ENCODE peak calls at places on chromosomes 4 and X, in seven cellular contexts. K is A549, Y is IMR-90, J is adrenal gland, R is esophagus muscularis mucosa, G is suprapubic skin, D is right lobe of liver. L is an unnamed sample.

GRCh38 chrX:15946783-15947550 is 92.4 kb upstream of the AP1S2 start:
- DNase-seq in K (peak), Y (peak), J (no peak), R (no peak), G (no peak), D (no peak), L (no peak)

GRCh38 chr4:98516042-98516440 is 142.4 kb downstream of the TSPAN5 start:
- DNase-seq in K (peak), Y (peak), J (no peak), R (no peak), G (no peak), D (no peak), L (no peak)

GRCh38 chr4:17812801-17813200 is 2.0 kb downstream of the NCAPG start:
- DNase-seq in K (no peak), Y (no peak), J (no peak), R (no peak), G (no peak), D (no peak), L (no peak)

GRCh38 chr4:56658410-56659003 is 22.6 kb downstream of the HOPX start:
- DNase-seq in K (no peak), Y (no peak), J (no peak), R (no peak), G (no peak), D (no peak), L (no peak)

GRCh38 chr4:19684079-19684478 is 567.6 kb upstream of the SLIT2 start:
- DNase-seq in K (no peak), Y (no peak), J (no peak), R (no peak), G (no peak), D (no peak), L (no peak)

GRCh38 chr4:36039031-36039430 is 205.3 kb downstream of the ARAP2 start:
- DNase-seq in K (no peak), Y (no peak), J (no peak), R (no peak), G (no peak), D (no peak), L (no peak)

GRCh38 chr4:8221985-8222384 is 22.9 kb downstream of the SH3TC1 start:
- DNase-seq in K (no peak), Y (no peak), J (no peak), R (no peak), G (no peak), D (no peak), L (no peak)

GRCh38 chr4:34850426-34850825 is 1393.9 kb downstream of the ARAP2 start:
- DNase-seq in K (no peak), Y (no peak), J (no peak), R (no peak), G (no peak), D (no peak), L (no peak)

GRCh38 chr4:968221-968620 is 5.1 kb downstream of the DGKQ start:
- DNase-seq in K (no peak), Y (no peak), J (no peak), R (no peak), G (no peak), D (no peak), L (no peak)

GRCh38 chr4:88822034-88822433 is 124.4 kb upstream of the NAP1L5 start:
- DNase-seq in K (no peak), Y (no peak), J (no peak), R (no peak), G (no peak), D (no peak), L (no peak)

GRCh38 chr4:88818650-88819470 is 121.2 kb upstream of the NAP1L5 start:
- DNase-seq in K (peak), Y (peak), J (peak), R (no peak), G (no peak), D (peak), L (peak)

GRCh38 chr4:88827442-88827841 is 129.8 kb upstream of the NAP1L5 start:
- DNase-seq in K (no peak), Y (peak), J (no peak), R (no peak), G (no peak), D (no peak), L (no peak)

GRCh38 chr4:88820723-88821368 is 123.2 kb upstream of the NAP1L5 start:
- DNase-seq in K (no peak), Y (peak), J (no peak), R (no peak), G (no peak), D (no peak), L (no peak)

GRCh38 chr4:88823058-88823919 is 125.7 kb upstream of the NAP1L5 start:
- DNase-seq in K (peak), Y (peak), J (peak), R (peak), G (peak), D (peak), L (peak)
- TF ChIP-seq POLR2A in K (peak), Y (peak), J (peak), R (peak), G (no peak), D (peak), L (peak)

GRCh38 chr4:40190465-40190864 is 6.4 kb upstream of the RHOH start:
- DNase-seq in K (no peak), Y (no peak), J (no peak), R (no peak), G (no peak), D (no peak), L (no peak)
- H3K27ac ChIP-seq in K (peak), Y (no peak), J (no peak), R (no peak), G (no peak), D (no peak), L (no peak)

GRCh38 chr4:104677122-104677521 is 182.4 kb upstream of the CXXC4 start:
- DNase-seq in K (no peak), Y (no peak), J (peak), R (no peak), G (no peak), D (no peak), L (no peak)

DNA sequence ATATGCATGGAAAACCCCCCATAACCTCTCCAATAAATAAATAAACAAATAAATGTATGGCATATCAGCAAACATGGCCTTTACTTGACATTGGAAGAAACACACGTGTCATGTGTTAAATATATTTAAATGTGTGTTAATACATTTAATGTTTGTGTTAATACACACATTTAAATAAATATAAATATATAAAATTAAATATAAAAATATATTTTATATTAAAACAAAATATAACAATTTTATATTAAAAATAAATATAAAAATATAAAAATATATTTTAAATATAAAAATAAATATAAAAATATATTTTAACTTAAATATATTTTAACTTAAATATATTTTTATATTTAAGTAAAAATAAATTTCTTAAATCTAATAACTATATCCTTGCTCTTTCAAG is 187.6 kb upstream of the CXXC4 start:
- DNase-seq in K (no peak), Y (no peak), J (no peak), R (no peak), G (no peak), D (no peak), L (no peak)
- H3K4me3 ChIP-seq in K (no peak), Y (no peak), J (no peak), R (no peak), G (no peak), D (no peak), L (no peak)

GRCh38 chr4:74453846-74454742 is 9.2 kb downstream of the AREG start:
- DNase-seq in K (no peak), Y (no peak), J (no peak), R (no peak), G (no peak), D (no peak), L (no peak)

GRCh38 chr4:74453037-74453635 is 8.2 kb downstream of the AREG start:
- DNase-seq in K (peak), Y (no peak), J (no peak), R (no peak), G (no peak), D (no peak), L (no peak)

GRCh38 chr4:74455361-74456055 is 10.6 kb downstream of the AREG start:
- DNase-seq in K (no peak), Y (no peak), J (no peak), R (no peak), G (no peak), D (no peak), L (no peak)

GRCh38 chr4:74456849-74457395 is 12.0 kb downstream of the AREG start:
- DNase-seq in K (peak), Y (no peak), J (no peak), R (no peak), G (no peak), D (no peak), L (no peak)

GRCh38 chr4:74456056-74456744 is 11.3 kb downstream of the AREG start:
- DNase-seq in K (peak), Y (no peak), J (no peak), R (no peak), G (no peak), D (no peak), L (no peak)
- TF ChIP-seq POLR2A in K (no peak), Y (no peak), J (no peak), R (no peak), G (no peak), D (no peak), L (no peak)

GRCh38 chr4:92433272-92433758 is 129.5 kb downstream of the GRID2 start:
- DNase-seq in K (no peak), Y (no peak), J (no peak), R (no peak), G (no peak), D (no peak), L (no peak)
- H3K27ac ChIP-seq in K (no peak), Y (no peak), J (no peak), R (no peak), G (no peak), D (no peak), L (no peak)

DNA sequence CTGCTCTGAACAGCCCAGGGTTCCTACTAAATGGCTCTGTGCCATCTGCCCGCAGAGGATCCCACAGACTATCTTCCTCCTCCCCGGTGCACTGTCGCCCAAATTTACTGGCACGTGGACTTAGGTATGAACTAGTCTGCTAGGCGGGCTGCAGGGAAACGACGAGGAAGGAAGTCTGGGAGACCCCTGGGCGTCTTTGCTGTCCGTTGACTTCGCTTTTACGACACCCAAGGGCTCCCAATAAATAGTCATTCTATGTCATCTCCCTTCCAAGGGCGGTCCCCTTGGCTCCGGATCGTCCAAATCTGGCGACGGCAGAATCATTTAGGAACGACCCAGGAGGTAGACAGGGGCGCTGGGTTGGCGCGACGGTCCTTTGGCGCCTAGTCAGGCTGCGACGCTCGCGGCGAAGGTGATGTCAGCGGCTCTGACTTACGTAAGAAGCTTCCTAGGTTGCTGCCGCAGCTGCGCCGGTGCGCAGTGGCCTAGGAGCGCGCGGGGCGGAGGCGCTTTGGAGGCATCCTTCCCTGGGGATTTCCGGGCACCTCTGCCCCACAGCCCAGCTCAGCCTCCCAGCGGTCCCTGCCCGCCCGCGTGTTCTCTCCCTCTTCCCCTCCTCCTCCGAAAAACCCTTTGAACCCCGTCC is 2.2 kb downstream of the NHS start:
- DNase-seq in K (peak), Y (peak), J (peak), R (no peak), G (no peak), D (no peak), L (peak)
- H3K4me3 ChIP-seq in K (peak), Y (peak), J (no peak), R (peak), G (peak), D (no peak), L (no peak)

GRCh38 chr4:173418636-173419035 is 19.7 kb upstream of the SCRG1 start:
- DNase-seq in K (no peak), Y (no peak), J (no peak), R (no peak), G (no peak), D (no peak), L (no peak)

GRCh38 chr4:173420324-173420752 is 21.4 kb upstream of the SCRG1 start:
- DNase-seq in K (peak), Y (peak), J (no peak), R (no peak), G (no peak), D (no peak), L (no peak)

GRCh38 chr4:173415885-173416658 is 17.2 kb upstream of the SCRG1 start:
- DNase-seq in K (no peak), Y (no peak), J (peak), R (no peak), G (peak), D (peak), L (no peak)

GRCh38 chr4:173415092-173415491 is 16.2 kb upstream of the SCRG1 start:
- DNase-seq in K (no peak), Y (no peak), J (no peak), R (no peak), G (no peak), D (no peak), L (no peak)

DNA sequence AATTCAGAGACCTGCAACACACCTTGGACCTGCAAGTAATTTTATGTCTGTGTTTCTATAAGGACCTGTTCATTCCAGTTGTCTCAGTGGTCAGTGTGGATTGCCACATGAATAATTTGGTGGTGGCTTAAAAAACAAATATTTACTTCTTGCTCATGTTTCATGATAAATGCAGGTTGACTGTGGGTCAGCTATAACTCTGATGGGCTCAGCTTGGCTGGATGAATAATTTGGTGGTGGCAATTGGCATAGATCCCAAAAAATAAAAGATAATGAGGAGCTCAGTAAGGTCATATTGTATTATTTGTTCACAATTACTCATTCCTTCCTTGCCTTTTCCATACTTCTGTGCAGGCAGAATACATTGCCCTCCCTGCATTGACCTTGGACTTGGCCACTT is 18.9 kb upstream of the SCRG1 start:
- DNase-seq in K (no peak), Y (no peak), J (no peak), R (no peak), G (no peak), D (no peak), L (no peak)
- TF ChIP-seq POLR2A in K (no peak), Y (no peak), J (no peak), R (no peak), G (no peak), D (no peak), L (no peak)

GRCh38 chr4:145865274-145865941 is 73.2 kb downstream of the ZNF827 start:
- DNase-seq in K (no peak), Y (no peak), J (no peak), R (no peak), G (no peak), D (no peak), L (no peak)

GRCh38 chr4:145863191-145863590 is 75.4 kb downstream of the ZNF827 start:
- DNase-seq in K (no peak), Y (no peak), J (no peak), R (no peak), G (no peak), D (no peak), L (no peak)

GRCh38 chr4:145867416-145867815 is 71.2 kb downstream of the ZNF827 start:
- DNase-seq in K (no peak), Y (peak), J (no peak), R (no peak), G (no peak), D (no peak), L (no peak)

DNA sequence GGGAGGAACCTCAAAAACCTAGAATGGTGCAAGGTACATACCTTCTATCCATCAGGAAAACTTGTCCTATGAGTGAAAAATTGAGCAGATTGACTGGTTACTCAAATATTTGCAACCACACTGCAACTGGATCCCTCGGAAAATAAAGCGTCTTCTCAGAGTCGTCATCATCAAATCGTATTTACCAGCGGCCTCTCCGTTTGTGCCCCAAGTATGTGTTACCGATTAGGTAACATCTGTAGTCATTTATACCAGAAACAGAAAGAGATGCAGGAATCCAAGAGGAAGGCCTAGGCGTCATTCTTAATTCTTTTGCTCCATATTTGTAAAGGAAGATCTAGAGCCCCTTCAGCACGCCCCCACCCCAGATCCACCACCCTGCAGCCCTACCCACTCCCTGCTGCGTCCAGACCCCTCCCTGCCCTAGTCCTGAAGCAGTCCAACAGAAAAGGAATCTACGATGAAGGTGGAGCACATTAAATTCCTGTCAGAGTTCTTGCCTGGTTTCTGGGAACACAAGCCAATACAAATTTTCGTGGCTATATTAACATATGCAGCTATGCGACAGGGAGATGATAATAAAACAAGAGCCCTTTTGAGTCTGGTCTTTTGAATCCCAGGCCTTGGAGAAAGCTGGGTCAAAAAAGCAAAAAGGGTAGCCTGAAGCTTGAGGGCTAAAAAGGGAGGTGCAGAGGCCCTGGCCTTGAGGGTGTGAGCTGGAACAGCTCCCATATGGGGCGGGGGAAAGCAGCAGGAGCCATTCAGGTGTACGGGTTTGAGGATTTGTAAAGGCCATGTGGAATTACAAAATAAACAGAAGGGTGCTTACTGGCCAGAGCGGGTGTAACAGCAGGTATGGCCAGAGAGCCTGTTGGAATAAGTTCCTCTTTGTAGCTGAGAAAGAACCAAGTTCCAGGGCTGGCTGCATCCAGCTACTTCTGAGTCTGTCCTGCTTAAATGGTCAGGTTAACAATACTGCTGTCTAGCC is 77.0 kb downstream of the ZNF827 start:
- DNase-seq in K (no peak), Y (no peak), J (no peak), R (no peak), G (no peak), D (no peak), L (no peak)
- H3K27ac ChIP-seq in K (no peak), Y (no peak), J (no peak), R (peak), G (no peak), D (no peak), L (no peak)